ENCODE peak calls at places on chromosome 4, in five cellular contexts. S is Calu3; Y is HTR-8/SVneo; J is activated T-helper 1 cell treated with anti-CD3 and anti-CD28 coated beads, Interleukin-2, amount 50 U/mL, for 16 hours; O is cerebellar cortex. T is an unnamed sample.

GRCh38 chr4:139078926-139079325 is 63.3 kb downstream of the NOCT start:
- DNase-seq in J (no peak), Y (no peak), O (no peak), S (no peak), T (no peak)

GRCh38 chr4:39354178-39354503 is 12.0 kb downstream of the RFC1 start:
- DNase-seq in J (no peak), Y (no peak), O (no peak), S (no peak), T (no peak)

GRCh38 chr4:168759959-168760527 is 250.0 kb downstream of the CBR4 start:
- DNase-seq in Y (no peak), J (no peak), S (no peak), O (no peak), T (no peak)

GRCh38 chr4:100493756-100494155 is 24.1 kb downstream of the EMCN start:
- DNase-seq in O (no peak), J (no peak), S (no peak), Y (no peak), T (no peak)

GRCh38 chr4:95061220-95061619 is 303.5 kb downstream of the BMPR1B start:
- DNase-seq in O (no peak), Y (no peak), J (no peak), S (no peak), T (no peak)

GRCh38 chr4:155529197-155529596 is 137.5 kb upstream of the GUCY1A1 start:
- DNase-seq in Y (no peak), S (peak), J (no peak), O (no peak), T (no peak)

GRCh38 chr4:171785392-171785791 is 27.8 kb upstream of the GALNTL6 start:
- DNase-seq in Y (no peak), S (no peak), J (no peak), O (no peak), T (no peak)

GRCh38 chr4:143421609-143422008 is 84.9 kb downstream of the GAB1 start:
- DNase-seq in S (no peak), O (no peak), J (no peak), Y (no peak), T (no peak)

GRCh38 chr4:26220704-26221103 is 100.1 kb upstream of the RBPJ start:
- DNase-seq in S (peak), J (no peak), O (no peak), Y (peak), T (no peak)

GRCh38 chr4:173365359-173365996 is 5.3 kb upstream of the SAP30 start:
- DNase-seq in S (no peak), O (no peak), Y (no peak), J (no peak), T (no peak)

GRCh38 chr4:187908079-187908501 is 87.5 kb upstream of the ZFP42 start:
- DNase-seq in Y (peak), S (no peak), J (no peak), O (no peak), T (peak)

GRCh38 chr4:13947921-13948320 is 320.4 kb upstream of the BOD1L1 start:
- DNase-seq in S (no peak), O (no peak), Y (no peak), J (no peak), T (no peak)

GRCh38 chr4:2105559-2105958 is 46.4 kb downstream of the NAT8L start:
- DNase-seq in J (no peak), O (no peak), Y (no peak), S (no peak), T (no peak)

GRCh38 chr4:41120297-41121217 is 93.8 kb downstream of the APBB2 start:
- DNase-seq in S (no peak), O (peak), Y (no peak), J (no peak), T (no peak)

GRCh38 chr4:97770222-97770621 is 373.1 kb downstream of the STPG2 start:
- DNase-seq in Y (no peak), J (no peak), O (no peak), S (no peak), T (no peak)

GRCh38 chr4:1218892-1219552 is 29.9 kb downstream of the CTBP1 start:
- DNase-seq in Y (no peak), S (no peak), O (no peak), J (no peak), T (no peak)

GRCh38 chr4:79881407-79881806 is 191.6 kb downstream of the ANTXR2 start:
- DNase-seq in O (no peak), J (no peak), S (no peak), Y (no peak), T (no peak)

GRCh38 chr4:120919358-120919757 is 3.2 kb downstream of the PRDM5 start:
- DNase-seq in Y (no peak), O (no peak), J (no peak), S (no peak), T (no peak)

GRCh38 chr4:15144249-15144966 is 142.1 kb downstream of the CPEB2 start:
- DNase-seq in J (no peak), Y (no peak), O (peak), S (no peak), T (no peak)

GRCh38 chr4:128068927-128069326 is 7.8 kb downstream of the LARP1B start:
- DNase-seq in S (no peak), O (peak), J (no peak), Y (peak), T (no peak)

GRCh38 chr4:71941001-71941400 is 90.8 kb upstream of the NPFFR2 start:
- DNase-seq in Y (peak), O (peak), S (peak), J (no peak), T (no peak)

GRCh38 chr4:61068745-61069144 is 131.4 kb upstream of the ADGRL3 start:
- DNase-seq in Y (peak), J (no peak), S (no peak), O (no peak), T (no peak)

GRCh38 chr4:80077639-80078038 is 4.6 kb upstream of the ANTXR2 start:
- DNase-seq in S (no peak), J (no peak), Y (no peak), O (no peak), T (no peak)

GRCh38 chr4:19164334-19164733 is 1087.4 kb upstream of the SLIT2 start:
- DNase-seq in Y (no peak), O (no peak), S (no peak), J (no peak), T (no peak)

GRCh38 chr4:5381981-5382441 is 326.3 kb downstream of the EVC2 start:
- DNase-seq in J (no peak), O (no peak), S (no peak), Y (peak), T (peak)

GRCh38 chr4:634599-634985 is 9.2 kb downstream of the PDE6B start:
- DNase-seq in O (no peak), S (no peak), J (no peak), Y (no peak), T (no peak)

T was measured in SJSA1.